ENCODE peak calls at places on chromosomes 5 and 9, in ten cellular contexts. S is A549; T is breast epithelium; X is heart right ventricle; D is naive thymus-derived CD4-positive, alpha-beta T cell; V is BE2C; O is fibroblast of lung; W is kidney; I is testis; H is prostate gland. N is an unnamed sample. For H3K9me3, the result is how much of the 10 kb centered on the place peaks cover.

GRCh38 chr5:126446498-126447224 is 23.5 kb downstream of the GRAMD2B start:
- DNase-seq in O (peak), H (no peak), S (peak), T (no peak), X (no peak), I (no peak), D (peak), W (no peak), V (no peak), N (peak)

GRCh38 chr5:138694146-138694545 is 59.1 kb upstream of the CTNNA1 start:
- DNase-seq in W (no peak), I (no peak), D (no peak), X (no peak), V (no peak), H (no peak), O (no peak), T (no peak), S (no peak), N (no peak)

GRCh38 chr9:133982971-133983720 is 9.0 kb downstream of the VAV2 start:
- DNase-seq in V (no peak), O (no peak), T (no peak), D (no peak), H (no peak), S (no peak), X (no peak), W (peak), I (no peak), N (no peak)

GRCh38 chr5:131394128-131394527 is 130.3 kb downstream of the CDC42SE2 start:
- DNase-seq in X (no peak), H (peak), V (no peak), T (no peak), S (no peak), D (peak), O (peak), W (no peak), I (no peak), N (peak)

GRCh38 chr5:120375248-120375647 is 88.9 kb upstream of the PRR16 start:
- DNase-seq in V (no peak), X (no peak), O (no peak), I (no peak), W (no peak), H (no peak), T (no peak), S (no peak), D (no peak), N (no peak)

GRCh38 chr5:173201636-173202265 is 33.3 kb downstream of the NKX2-5 start:
- DNase-seq in S (peak), H (no peak), X (no peak), W (no peak), V (no peak), I (no peak), D (no peak), T (no peak), O (peak), N (no peak)

GRCh38 chr9:128683340-128684064 is 5.5 kb upstream of the SET start:
- DNase-seq in W (peak), D (no peak), I (peak), H (peak), T (no peak), V (peak), O (peak), S (peak), X (peak), N (no peak)

GRCh38 chr5:135508496-135509005 is 27.2 kb downstream of the NEUROG1 start:
- DNase-seq in W (no peak), O (no peak), D (no peak), S (no peak), V (no peak), T (no peak), H (peak), I (no peak), X (no peak), N (no peak)

GRCh38 chr9:124220551-124221451 is 36.9 kb upstream of the NEK6 start:
- DNase-seq in D (no peak), O (peak), X (no peak), I (peak), S (peak), T (peak), V (no peak), H (peak), W (peak), N (no peak)

GRCh38 chr9:99231708-99232107 is 9.6 kb downstream of the SEC61B start:
- DNase-seq in T (no peak), S (peak), V (peak), I (no peak), W (no peak), D (peak), X (no peak), H (no peak), O (peak), N (peak)

GRCh38 chr5:116600876-116601275 is 26.3 kb upstream of the SEMA6A start:
- DNase-seq in I (no peak), X (no peak), D (no peak), V (no peak), W (no peak), S (no peak), H (no peak), T (no peak), O (peak), N (no peak)

GRCh38 chr5:149672701-149673455 is 57.2 kb upstream of the PPARGC1B start:
- DNase-seq in W (no peak), O (no peak), H (no peak), T (no peak), V (no peak), X (no peak), I (no peak), D (no peak), S (no peak), N (no peak)

GRCh38 chr9:134396258-134396742 is 70.0 kb downstream of the RXRA start:
- DNase-seq in O (no peak), T (no peak), I (no peak), V (no peak), X (no peak), W (no peak), H (no peak), D (peak), S (no peak), N (peak)

GRCh38 chr5:56409331-56410190 is 176.4 kb upstream of the ANKRD55 start:
- DNase-seq in S (peak), T (no peak), I (no peak), O (peak), X (no peak), W (no peak), V (peak), D (no peak), H (no peak), N (no peak)

GRCh38 chr9:113454914-113455761 is 8.4 kb upstream of the RGS3 start:
- DNase-seq in W (no peak), H (no peak), T (no peak), O (peak), V (peak), D (no peak), S (peak), X (no peak), I (peak), N (no peak)

GRCh38 chr5:41270423-41271251 is 57.3 kb upstream of the C6 start:
- DNase-seq in H (no peak), S (peak), T (no peak), X (no peak), I (peak), W (no peak), O (peak), D (no peak), V (peak), N (no peak)

GRCh38 chr9:120708526-120709224 is 5.6 kb downstream of the MEGF9 start:
- DNase-seq in O (peak), W (no peak), S (no peak), I (no peak), D (no peak), V (no peak), T (no peak), H (no peak), X (no peak), N (no peak)

GRCh38 chr5:141360685-141361084 is 891 bp downstream of the PCDHGB2 start:
- DNase-seq in D (no peak), I (no peak), V (no peak), H (no peak), X (no peak), O (no peak), W (no peak), T (no peak), S (no peak), N (no peak)

GRCh38 chr5:141366016-141366896 is 2.3 kb downstream of the PCDHGA5 start:
- DNase-seq in I (no peak), W (no peak), S (no peak), O (no peak), T (no peak), H (no peak), D (no peak), V (no peak), X (no peak), N (no peak)

GRCh38 chr5:141359790-141360426 is at the start of gene PCDHGB2:
- DNase-seq in I (no peak), V (no peak), D (no peak), H (no peak), S (no peak), O (peak), X (no peak), W (no peak), T (no peak), N (peak)

GRCh38 chr5:141362719-141363118 is 1.2 kb upstream of the PCDHGA5 start:
- DNase-seq in O (no peak), H (no peak), V (no peak), X (no peak), D (no peak), I (no peak), T (no peak), W (no peak), S (no peak), N (no peak)

GRCh38 chr5:141363952-141364660 is at the start of gene PCDHGA5:
- DNase-seq in V (no peak), I (no peak), T (no peak), W (no peak), S (peak), H (no peak), O (peak), D (no peak), X (no peak), N (no peak)
- H3K9me3 ChIP-seq in V (under half), I (under half), T (half or more), W (under half), S (half or more), H (under half), O (under half), D (under half), X (under half), N (under half)

GRCh38 chr9:71764438-71764837 is 3.9 kb downstream of the CEMIP2 start:
- DNase-seq in X (no peak), D (no peak), T (no peak), H (no peak), W (no peak), S (no peak), O (no peak), V (no peak), I (no peak), N (no peak)
- H3K4me3 ChIP-seq in X (no peak), D (peak), T (no peak), H (no peak), W (no peak), S (peak), O (no peak), V (no peak), I (no peak), N (peak)

DNA sequence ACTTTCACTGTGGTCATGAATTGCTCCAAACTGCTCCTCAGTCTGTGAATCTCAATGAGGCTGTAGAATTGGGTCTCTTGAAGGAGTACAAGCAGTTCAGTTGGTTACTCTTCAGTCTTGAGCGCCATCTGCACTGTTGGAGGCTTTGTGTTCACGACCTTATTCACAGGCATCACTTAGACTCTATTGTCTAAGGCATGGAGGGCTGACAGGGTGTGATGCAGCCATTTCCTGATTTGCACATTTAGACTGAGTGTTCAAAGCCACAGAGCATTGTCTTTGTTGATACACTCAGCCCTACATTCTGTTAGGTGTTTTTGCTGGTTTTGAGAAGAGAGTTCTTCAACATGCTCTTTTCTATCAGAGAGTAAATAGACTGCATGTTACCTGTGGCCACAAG is 355.9 kb upstream of the RIOK2 start:
- DNase-seq in V (no peak), I (no peak), S (no peak), X (no peak), W (no peak), O (no peak), H (no peak), T (no peak), D (no peak), N (no peak)
- H3K9me3 ChIP-seq in V (under half), I (under half), S (under half), X (under half), W (under half), O (under half), H (under half), T (under half), D (under half), N (under half)

DNA sequence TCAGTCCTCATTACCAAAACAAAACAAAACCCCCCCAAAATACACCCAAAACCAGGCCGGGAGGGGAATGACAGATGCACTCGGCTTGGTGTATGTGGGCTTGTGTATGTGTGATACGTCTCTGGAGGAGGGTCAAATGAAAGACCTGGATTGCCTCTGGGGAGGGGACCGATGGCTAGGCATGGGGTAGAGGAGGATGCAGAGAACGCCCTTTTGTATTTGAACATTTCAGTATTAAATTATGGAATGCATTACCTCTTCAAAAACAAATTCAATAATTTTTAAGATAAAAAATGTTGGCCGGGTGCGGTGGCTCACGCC is 61.4 kb downstream of the LMX1B start:
- DNase-seq in O (no peak), T (no peak), W (no peak), D (no peak), I (no peak), V (no peak), X (no peak), S (no peak), H (no peak), N (no peak)
- H3K4me3 ChIP-seq in O (no peak), T (no peak), W (no peak), D (no peak), I (no peak), V (no peak), X (no peak), S (no peak), H (no peak), N (no peak)

GRCh38 chr5:178769617-178770290 is 39.3 kb upstream of the ZNF354A start:
- DNase-seq in T (peak), X (no peak), V (no peak), D (no peak), H (no peak), O (no peak), I (no peak), W (no peak), S (no peak), N (no peak)
- H3K9me3 ChIP-seq in T (under half), X (under half), V (under half), D (under half), H (under half), O (under half), I (under half), W (under half), S (under half), N (under half)

GRCh38 chr5:7813007-7813406 is 37.9 kb downstream of the CFAP90 start:
- DNase-seq in X (no peak), D (no peak), S (no peak), O (no peak), I (no peak), W (no peak), H (no peak), V (no peak), T (no peak), N (no peak)

GRCh38 chr5:7815757-7816534 is 35.0 kb downstream of the CFAP90 start:
- DNase-seq in T (peak), V (peak), O (peak), I (peak), X (peak), H (peak), D (peak), S (peak), W (peak), N (peak)

GRCh38 chr5:7813576-7813975 is 37.4 kb downstream of the CFAP90 start:
- DNase-seq in D (no peak), S (no peak), V (no peak), H (no peak), I (no peak), T (no peak), W (no peak), X (no peak), O (no peak), N (no peak)

GRCh38 chr5:7814816-7815215 is 36.1 kb downstream of the CFAP90 start:
- DNase-seq in I (no peak), W (no peak), H (no peak), X (no peak), V (no peak), T (no peak), S (no peak), O (no peak), D (no peak), N (no peak)

DNA sequence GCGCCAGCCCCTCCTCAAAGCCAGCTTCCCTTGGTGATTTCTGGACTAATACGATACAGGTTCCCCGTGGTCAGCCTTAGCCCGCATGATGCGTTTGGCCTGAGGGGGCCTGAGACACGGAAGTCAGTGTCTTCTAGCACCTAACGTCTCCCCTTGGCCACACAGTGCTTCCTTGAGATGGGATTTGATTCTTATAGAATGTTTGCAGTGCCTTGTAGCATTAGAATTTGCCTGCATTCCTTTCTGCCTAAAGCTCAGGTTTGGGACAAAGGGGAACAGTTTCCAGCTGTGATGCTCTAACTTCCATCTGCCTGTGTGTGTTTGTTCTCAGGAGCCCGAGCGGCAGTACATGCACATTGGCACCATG is 34.4 kb downstream of the CFAP90 start:
- DNase-seq in S (no peak), H (no peak), D (no peak), O (no peak), T (no peak), W (no peak), I (no peak), V (no peak), X (no peak), N (no peak)
- H3K4me3 ChIP-seq in S (no peak), H (no peak), D (no peak), O (no peak), T (no peak), W (no peak), I (no peak), V (no peak), X (no peak), N (no peak)

GRCh38 chr9:122986010-122986409 is 45.2 kb downstream of the RABGAP1 start:
- DNase-seq in T (no peak), D (no peak), V (no peak), X (no peak), I (no peak), W (no peak), H (no peak), S (no peak), O (no peak), N (no peak)
- H3K9me3 ChIP-seq in T (under half), D (under half), V (under half), X (under half), I (under half), W (under half), H (under half), S (under half), O (under half), N (under half)

GRCh38 chr9:136329211-136329627 is 1.9 kb downstream of the GPSM1 start:
- DNase-seq in V (no peak), T (no peak), H (no peak), X (peak), W (peak), I (no peak), S (no peak), O (no peak), D (no peak), N (no peak)
- H3K4me3 ChIP-seq in V (peak), T (no peak), H (peak), X (no peak), W (no peak), I (no peak), S (no peak), O (peak), D (no peak), N (no peak)

GRCh38 chr5:153941265-153941664 is 97.4 kb downstream of the FAM114A2 start:
- DNase-seq in T (no peak), D (no peak), O (no peak), W (no peak), H (no peak), I (no peak), S (no peak), V (no peak), X (no peak), N (no peak)
- H3K9me3 ChIP-seq in T (under half), D (under half), O (under half), W (under half), H (under half), I (under half), S (under half), V (under half), X (under half), N (under half)

GRCh38 chr9:125886365-125886764 is 139.2 kb downstream of the PBX3 start:
- DNase-seq in D (no peak), I (no peak), H (no peak), V (no peak), X (no peak), O (peak), T (no peak), W (no peak), S (no peak), N (no peak)

GRCh38 chr9:125890793-125891192 is 143.6 kb downstream of the PBX3 start:
- DNase-seq in D (no peak), S (no peak), H (no peak), W (no peak), O (no peak), T (no peak), I (no peak), X (no peak), V (no peak), N (no peak)

GRCh38 chr9:125888220-125888619 is 141.0 kb downstream of the PBX3 start:
- DNase-seq in W (no peak), D (no peak), X (no peak), O (peak), V (no peak), I (no peak), H (no peak), S (no peak), T (no peak), N (no peak)

GRCh38 chr9:125889524-125890473 is 142.6 kb downstream of the PBX3 start:
- DNase-seq in H (no peak), X (peak), T (no peak), O (peak), D (peak), I (peak), V (peak), W (peak), S (peak), N (peak)

GRCh38 chr9:125889122-125889523 is 141.9 kb downstream of the PBX3 start:
- DNase-seq in I (peak), S (no peak), T (no peak), D (peak), V (peak), X (peak), O (peak), W (peak), H (no peak), N (peak)
- H3K4me3 ChIP-seq in I (peak), S (peak), T (peak), D (peak), V (peak), X (peak), O (peak), W (peak), H (peak), N (peak)